ENCODE peak calls at places on chromosomes 12 and 14, in six cellular contexts. J is psoas muscle; M is activated effector memory CD4-positive, alpha-beta T cell treated with Interleukin-2 at 50 U/mL for 16 hours; Y is stimulated activated CD8-positive, alpha-beta memory T cell treated with anti-CD3 and anti-CD28 coated beads, Interleukin-4, amount 100 ng/mL, for 1 hour; D is AG10803; O is lower lobe of right lung. R is an unnamed sample.

GRCh38 chr14:40336846-40337245 is 904.6 kb upstream of the FBXO33 start:
- DNase-seq in J (no peak), M (no peak), Y (no peak), D (no peak), O (no peak), R (no peak)

GRCh38 chr14:64541261-64541970 is 875 bp downstream of the HSPA2 start:
- DNase-seq in J (peak), M (no peak), Y (no peak), D (peak), O (peak), R (no peak)

GRCh38 chr14:77103954-77104353 is 5.9 kb downstream of the CIPC start:
- DNase-seq in J (no peak), M (no peak), Y (no peak), D (no peak), O (no peak), R (no peak)

GRCh38 chr12:20272801-20273200 is 95.5 kb upstream of the PDE3A start:
- DNase-seq in J (no peak), M (no peak), Y (no peak), D (peak), O (no peak), R (no peak)

GRCh38 chr12:89949457-89950195 is 241.0 kb upstream of the ATP2B1 start:
- DNase-seq in J (no peak), M (peak), Y (peak), D (peak), O (no peak), R (peak)

GRCh38 chr12:56522486-56523193 is 1.0 kb downstream of the RBMS2 start:
- DNase-seq in J (no peak), M (no peak), Y (no peak), D (peak), O (no peak), R (no peak)

GRCh38 chr14:73943083-73943482 is 6.8 kb downstream of the FAM161B start:
- DNase-seq in J (no peak), M (no peak), Y (no peak), D (peak), O (no peak), R (no peak)

GRCh38 chr12:91138337-91138905 is 27.1 kb upstream of the LUM start:
- DNase-seq in J (no peak), M (no peak), Y (no peak), D (peak), O (no peak), R (no peak)

GRCh38 chr12:89573081-89573810 is 47.4 kb upstream of the POC1B start:
- DNase-seq in J (no peak), M (no peak), Y (no peak), D (peak), O (no peak), R (no peak)

GRCh38 chr14:30849354-30849753 is 25.0 kb upstream of the COCH start:
- DNase-seq in J (no peak), M (no peak), Y (no peak), D (no peak), O (no peak), R (no peak)

GRCh38 chr12:51874013-51874412 is 13.9 kb upstream of the ANKRD33 start:
- DNase-seq in J (peak), M (no peak), Y (no peak), D (no peak), O (no peak), R (no peak)

GRCh38 chr14:33393155-33393894 is 454.6 kb downstream of the NPAS3 start:
- DNase-seq in J (no peak), M (no peak), Y (no peak), D (no peak), O (no peak), R (no peak)

GRCh38 chr12:109246221-109246620 is 62.9 kb downstream of the FOXN4 start:
- DNase-seq in J (no peak), M (no peak), Y (no peak), D (no peak), O (no peak), R (no peak)

GRCh38 chr12:121578230-121579189 is 2.3 kb downstream of the KDM2B start:
- DNase-seq in J (peak), M (no peak), Y (no peak), D (no peak), O (peak), R (peak)

GRCh38 chr12:125882141-125882540 is 816.9 kb downstream of the AACS start:
- DNase-seq in J (no peak), M (no peak), Y (no peak), D (no peak), O (no peak), R (no peak)

GRCh38 chr12:31572900-31573299 is 18.0 kb downstream of the DENND5B start:
- DNase-seq in J (no peak), M (no peak), Y (no peak), D (no peak), O (no peak), R (no peak)

GRCh38 chr12:53820503-53820902 is 68.7 kb upstream of the CISTR start:
- DNase-seq in J (no peak), M (no peak), Y (no peak), D (peak), O (no peak), R (no peak)

GRCh38 chr14:24437020-24437735 is 5.4 kb downstream of the SDR39U1 start:
- DNase-seq in J (no peak), M (no peak), Y (no peak), D (no peak), O (no peak), R (no peak)

GRCh38 chr14:103308717-103309616 is 25.1 kb upstream of the EIF5 start:
- DNase-seq in J (no peak), M (no peak), Y (no peak), D (no peak), O (no peak), R (no peak)

GRCh38 chr12:57047981-57048380 is 1.9 kb downstream of the MYO1A start:
- DNase-seq in J (no peak), M (no peak), Y (no peak), D (peak), O (no peak), R (no peak)

GRCh38 chr12:15044461-15044860 is 71.6 kb downstream of the PDE6H start:
- DNase-seq in J (no peak), M (no peak), Y (no peak), D (peak), O (no peak), R (no peak)

GRCh38 chr12:130765186-130765659 is 49.1 kb upstream of the RIMBP2 start:
- DNase-seq in J (no peak), M (no peak), Y (no peak), D (peak), O (no peak), R (no peak)

GRCh38 chr12:11754256-11754655 is 104.8 kb downstream of the ETV6 start:
- DNase-seq in J (no peak), M (no peak), Y (no peak), D (no peak), O (no peak), R (no peak)

GRCh38 chr12:6193853-6194815 is 6.1 kb upstream of the CD9 start:
- DNase-seq in J (no peak), M (no peak), Y (no peak), D (no peak), O (peak), R (no peak)

GRCh38 chr12:57488397-57489156 is 709 bp downstream of the MARS1 start:
- DNase-seq in J (no peak), M (no peak), Y (no peak), D (no peak), O (no peak), R (no peak)

GRCh38 chr12:104910196-104910840 is 47.8 kb downstream of the SLC41A2 start:
- DNase-seq in J (no peak), M (no peak), Y (no peak), D (peak), O (no peak), R (no peak)

GRCh38 chr12:97408363-97408762 is 54.2 kb upstream of the RMST start:
- DNase-seq in J (no peak), M (no peak), Y (no peak), D (no peak), O (no peak), R (no peak)

GRCh38 chr14:101444116-101444515 is 117.2 kb upstream of the DIO3 start:
- DNase-seq in J (no peak), M (no peak), Y (no peak), D (peak), O (no peak), R (no peak)

GRCh38 chr12:21940972-21941521 is at the start of gene ABCC9:
- DNase-seq in J (peak), M (no peak), Y (no peak), D (peak), O (peak), R (no peak)

GRCh38 chr12:8742501-8742900 is 44.7 kb downstream of the RIMKLB start:
- DNase-seq in J (no peak), M (no peak), Y (no peak), D (peak), O (no peak), R (no peak)

GRCh38 chr12:98821232-98821631 is 176.1 kb downstream of the APAF1 start:
- DNase-seq in J (no peak), M (no peak), Y (no peak), D (no peak), O (no peak), R (no peak)

GRCh38 chr14:21729703-21730212 is 56.1 kb upstream of the OR4E1 start:
- DNase-seq in J (no peak), M (no peak), Y (no peak), D (no peak), O (no peak), R (no peak)

GRCh38 chr12:46771268-46771837 is 54.4 kb downstream of the SLC38A4 start:
- DNase-seq in J (no peak), M (no peak), Y (no peak), D (peak), O (no peak), R (no peak)

GRCh38 chr14:92173668-92174067 is 51.9 kb downstream of the CPSF2 start:
- DNase-seq in J (no peak), M (no peak), Y (no peak), D (peak), O (no peak), R (no peak)

GRCh38 chr12:27652174-27652763 is 44.0 kb upstream of the REP15 start:
- DNase-seq in J (no peak), M (no peak), Y (no peak), D (peak), O (no peak), R (no peak)

R was measured in activated CD8-positive, alpha-beta memory T cell treated with anti-CD3 and anti-CD28 coated beads, Interleukin-2, amount 10 ng/mL, durations not matched to agents 7 days and 5 days.